ENCODE peak calls at places on chromosomes 13 and 19, in nine cellular contexts. One of them, this sample, is unnamed.

GRCh38 chr19:13149628-13150186 is 468 bp downstream of the STX10 start:
- ATAC-seq in gastroesophageal sphincter: peak
- ATAC-seq in right cardiac atrium: peak
- ATAC-seq in CD4-positive, CD25-positive, alpha-beta regulatory T cell: peak
- ATAC-seq in T-cell: peak
- ATAC-seq in heart right ventricle: peak
- ATAC-seq in aorta: peak
- ATAC-seq in upper lobe of right lung: peak
- ATAC-seq in activated T-helper 17 cell treated with anti-CD3 and anti-CD28 coated beads, Interleukin-2, amount 50 U/mL, for 72 hours: no peak
- ATAC-seq in this sample: peak

GRCh38 chr13:38850868-38851626 is 139.6 kb downstream of the STOML3 start:
- ATAC-seq in gastroesophageal sphincter: no peak
- ATAC-seq in right cardiac atrium: no peak
- ATAC-seq in CD4-positive, CD25-positive, alpha-beta regulatory T cell: no peak
- ATAC-seq in T-cell: no peak
- ATAC-seq in heart right ventricle: no peak
- ATAC-seq in aorta: no peak
- ATAC-seq in upper lobe of right lung: no peak
- ATAC-seq in activated T-helper 17 cell treated with anti-CD3 and anti-CD28 coated beads, Interleukin-2, amount 50 U/mL, for 72 hours: no peak
- ATAC-seq in this sample: no peak

GRCh38 chr19:58566989-58567388 is 6.1 kb downstream of the MZF1 start:
- ATAC-seq in gastroesophageal sphincter: no peak
- ATAC-seq in right cardiac atrium: no peak
- ATAC-seq in CD4-positive, CD25-positive, alpha-beta regulatory T cell: no peak
- ATAC-seq in T-cell: no peak
- ATAC-seq in heart right ventricle: no peak
- ATAC-seq in aorta: no peak
- ATAC-seq in upper lobe of right lung: no peak
- ATAC-seq in activated T-helper 17 cell treated with anti-CD3 and anti-CD28 coated beads, Interleukin-2, amount 50 U/mL, for 72 hours: no peak
- ATAC-seq in this sample: no peak

GRCh38 chr19:13134626-13135025 is 15.5 kb downstream of the STX10 start:
- ATAC-seq in gastroesophageal sphincter: no peak
- ATAC-seq in right cardiac atrium: peak
- ATAC-seq in CD4-positive, CD25-positive, alpha-beta regulatory T cell: no peak
- ATAC-seq in T-cell: no peak
- ATAC-seq in heart right ventricle: peak
- ATAC-seq in aorta: no peak
- ATAC-seq in upper lobe of right lung: peak
- ATAC-seq in activated T-helper 17 cell treated with anti-CD3 and anti-CD28 coated beads, Interleukin-2, amount 50 U/mL, for 72 hours: no peak
- ATAC-seq in this sample: no peak

GRCh38 chr13:33078268-33078667 is 62.0 kb downstream of the KL start:
- ATAC-seq in gastroesophageal sphincter: no peak
- ATAC-seq in right cardiac atrium: no peak
- ATAC-seq in CD4-positive, CD25-positive, alpha-beta regulatory T cell: no peak
- ATAC-seq in T-cell: no peak
- ATAC-seq in heart right ventricle: peak
- ATAC-seq in aorta: no peak
- ATAC-seq in upper lobe of right lung: no peak
- ATAC-seq in activated T-helper 17 cell treated with anti-CD3 and anti-CD28 coated beads, Interleukin-2, amount 50 U/mL, for 72 hours: no peak
- ATAC-seq in this sample: no peak

GRCh38 chr19:57903298-57904174 is 12.9 kb downstream of the ZNF417 start:
- ATAC-seq in gastroesophageal sphincter: no peak
- ATAC-seq in right cardiac atrium: peak
- ATAC-seq in CD4-positive, CD25-positive, alpha-beta regulatory T cell: no peak
- ATAC-seq in T-cell: no peak
- ATAC-seq in heart right ventricle: no peak
- ATAC-seq in aorta: no peak
- ATAC-seq in upper lobe of right lung: no peak
- ATAC-seq in activated T-helper 17 cell treated with anti-CD3 and anti-CD28 coated beads, Interleukin-2, amount 50 U/mL, for 72 hours: no peak
- ATAC-seq in this sample: no peak

GRCh38 chr19:33558846-33559245 is 37.3 kb upstream of the PEPD start:
- ATAC-seq in gastroesophageal sphincter: no peak
- ATAC-seq in right cardiac atrium: no peak
- ATAC-seq in CD4-positive, CD25-positive, alpha-beta regulatory T cell: no peak
- ATAC-seq in T-cell: no peak
- ATAC-seq in heart right ventricle: no peak
- ATAC-seq in aorta: no peak
- ATAC-seq in upper lobe of right lung: no peak
- ATAC-seq in activated T-helper 17 cell treated with anti-CD3 and anti-CD28 coated beads, Interleukin-2, amount 50 U/mL, for 72 hours: no peak
- ATAC-seq in this sample: peak

GRCh38 chr13:109572389-109572788 is 214.0 kb downstream of the IRS2 start:
- ATAC-seq in gastroesophageal sphincter: no peak
- ATAC-seq in right cardiac atrium: no peak
- ATAC-seq in CD4-positive, CD25-positive, alpha-beta regulatory T cell: no peak
- ATAC-seq in T-cell: no peak
- ATAC-seq in heart right ventricle: no peak
- ATAC-seq in aorta: no peak
- ATAC-seq in upper lobe of right lung: no peak
- ATAC-seq in activated T-helper 17 cell treated with anti-CD3 and anti-CD28 coated beads, Interleukin-2, amount 50 U/mL, for 72 hours: no peak
- ATAC-seq in this sample: no peak

GRCh38 chr19:4650159-4650558 is 10.8 kb downstream of the TNFAIP8L1 start:
- ATAC-seq in gastroesophageal sphincter: no peak
- ATAC-seq in right cardiac atrium: no peak
- ATAC-seq in CD4-positive, CD25-positive, alpha-beta regulatory T cell: no peak
- ATAC-seq in T-cell: no peak
- ATAC-seq in heart right ventricle: no peak
- ATAC-seq in aorta: no peak
- ATAC-seq in upper lobe of right lung: no peak
- ATAC-seq in activated T-helper 17 cell treated with anti-CD3 and anti-CD28 coated beads, Interleukin-2, amount 50 U/mL, for 72 hours: no peak
- ATAC-seq in this sample: no peak

GRCh38 chr19:48844472-48844871 is 8.2 kb upstream of the HSD17B14 start:
- ATAC-seq in gastroesophageal sphincter: no peak
- ATAC-seq in right cardiac atrium: no peak
- ATAC-seq in CD4-positive, CD25-positive, alpha-beta regulatory T cell: no peak
- ATAC-seq in T-cell: no peak
- ATAC-seq in heart right ventricle: no peak
- ATAC-seq in aorta: no peak
- ATAC-seq in upper lobe of right lung: no peak
- ATAC-seq in activated T-helper 17 cell treated with anti-CD3 and anti-CD28 coated beads, Interleukin-2, amount 50 U/mL, for 72 hours: peak
- ATAC-seq in this sample: no peak

GRCh38 chr13:60009300-60010248 is 154.2 kb downstream of the DIAPH3 start:
- ATAC-seq in gastroesophageal sphincter: no peak
- ATAC-seq in right cardiac atrium: no peak
- ATAC-seq in CD4-positive, CD25-positive, alpha-beta regulatory T cell: no peak
- ATAC-seq in T-cell: no peak
- ATAC-seq in heart right ventricle: no peak
- ATAC-seq in aorta: no peak
- ATAC-seq in upper lobe of right lung: no peak
- ATAC-seq in activated T-helper 17 cell treated with anti-CD3 and anti-CD28 coated beads, Interleukin-2, amount 50 U/mL, for 72 hours: no peak
- ATAC-seq in this sample: peak

GRCh38 chr13:81927347-81927746 is 1586.4 kb upstream of the SPRY2 start:
- ATAC-seq in gastroesophageal sphincter: no peak
- ATAC-seq in right cardiac atrium: no peak
- ATAC-seq in CD4-positive, CD25-positive, alpha-beta regulatory T cell: no peak
- ATAC-seq in T-cell: no peak
- ATAC-seq in heart right ventricle: no peak
- ATAC-seq in aorta: no peak
- ATAC-seq in upper lobe of right lung: peak
- ATAC-seq in activated T-helper 17 cell treated with anti-CD3 and anti-CD28 coated beads, Interleukin-2, amount 50 U/mL, for 72 hours: no peak
- ATAC-seq in this sample: no peak

GRCh38 chr19:15213715-15214381 is 13.1 kb upstream of the NOTCH3 start:
- ATAC-seq in gastroesophageal sphincter: no peak
- ATAC-seq in right cardiac atrium: peak
- ATAC-seq in CD4-positive, CD25-positive, alpha-beta regulatory T cell: no peak
- ATAC-seq in T-cell: no peak
- ATAC-seq in heart right ventricle: peak
- ATAC-seq in aorta: peak
- ATAC-seq in upper lobe of right lung: no peak
- ATAC-seq in activated T-helper 17 cell treated with anti-CD3 and anti-CD28 coated beads, Interleukin-2, amount 50 U/mL, for 72 hours: no peak
- ATAC-seq in this sample: no peak

GRCh38 chr13:77516342-77516789 is 19.1 kb upstream of the SCEL start:
- ATAC-seq in gastroesophageal sphincter: no peak
- ATAC-seq in right cardiac atrium: no peak
- ATAC-seq in CD4-positive, CD25-positive, alpha-beta regulatory T cell: no peak
- ATAC-seq in T-cell: no peak
- ATAC-seq in heart right ventricle: no peak
- ATAC-seq in aorta: peak
- ATAC-seq in upper lobe of right lung: no peak
- ATAC-seq in activated T-helper 17 cell treated with anti-CD3 and anti-CD28 coated beads, Interleukin-2, amount 50 U/mL, for 72 hours: peak
- ATAC-seq in this sample: peak

GRCh38 chr13:42786696-42787095 is 5.3 kb downstream of the FAM216B start:
- ATAC-seq in gastroesophageal sphincter: no peak
- ATAC-seq in right cardiac atrium: peak
- ATAC-seq in CD4-positive, CD25-positive, alpha-beta regulatory T cell: no peak
- ATAC-seq in T-cell: no peak
- ATAC-seq in heart right ventricle: peak
- ATAC-seq in aorta: no peak
- ATAC-seq in upper lobe of right lung: no peak
- ATAC-seq in activated T-helper 17 cell treated with anti-CD3 and anti-CD28 coated beads, Interleukin-2, amount 50 U/mL, for 72 hours: no peak
- ATAC-seq in this sample: no peak

GRCh38 chr19:40335855-40336700 is 12.1 kb downstream of the C19orf47 start:
- ATAC-seq in gastroesophageal sphincter: no peak
- ATAC-seq in right cardiac atrium: peak
- ATAC-seq in CD4-positive, CD25-positive, alpha-beta regulatory T cell: no peak
- ATAC-seq in T-cell: no peak
- ATAC-seq in heart right ventricle: no peak
- ATAC-seq in aorta: no peak
- ATAC-seq in upper lobe of right lung: no peak
- ATAC-seq in activated T-helper 17 cell treated with anti-CD3 and anti-CD28 coated beads, Interleukin-2, amount 50 U/mL, for 72 hours: no peak
- ATAC-seq in this sample: no peak

GRCh38 chr19:46493236-46494114 is 2.2 kb downstream of the PNMA8B start:
- ATAC-seq in gastroesophageal sphincter: peak
- ATAC-seq in right cardiac atrium: peak
- ATAC-seq in CD4-positive, CD25-positive, alpha-beta regulatory T cell: no peak
- ATAC-seq in T-cell: peak
- ATAC-seq in heart right ventricle: no peak
- ATAC-seq in aorta: peak
- ATAC-seq in upper lobe of right lung: peak
- ATAC-seq in activated T-helper 17 cell treated with anti-CD3 and anti-CD28 coated beads, Interleukin-2, amount 50 U/mL, for 72 hours: peak
- ATAC-seq in this sample: no peak

GRCh38 chr19:32580353-32580900 is 563 bp upstream of the PDCD5 start:
- ATAC-seq in gastroesophageal sphincter: peak
- ATAC-seq in right cardiac atrium: peak
- ATAC-seq in CD4-positive, CD25-positive, alpha-beta regulatory T cell: no peak
- ATAC-seq in T-cell: no peak
- ATAC-seq in heart right ventricle: peak
- ATAC-seq in aorta: peak
- ATAC-seq in upper lobe of right lung: peak
- ATAC-seq in activated T-helper 17 cell treated with anti-CD3 and anti-CD28 coated beads, Interleukin-2, amount 50 U/mL, for 72 hours: peak
- ATAC-seq in this sample: no peak

GRCh38 chr19:2462635-2463421 is 6.1 kb upstream of the LMNB2 start:
- ATAC-seq in gastroesophageal sphincter: peak
- ATAC-seq in right cardiac atrium: peak
- ATAC-seq in CD4-positive, CD25-positive, alpha-beta regulatory T cell: no peak
- ATAC-seq in T-cell: no peak
- ATAC-seq in heart right ventricle: peak
- ATAC-seq in aorta: peak
- ATAC-seq in upper lobe of right lung: peak
- ATAC-seq in activated T-helper 17 cell treated with anti-CD3 and anti-CD28 coated beads, Interleukin-2, amount 50 U/mL, for 72 hours: no peak
- ATAC-seq in this sample: peak

GRCh38 chr13:76038920-76039716 is 403.0 kb downstream of the LMO7 start:
- ATAC-seq in gastroesophageal sphincter: no peak
- ATAC-seq in right cardiac atrium: no peak
- ATAC-seq in CD4-positive, CD25-positive, alpha-beta regulatory T cell: no peak
- ATAC-seq in T-cell: no peak
- ATAC-seq in heart right ventricle: no peak
- ATAC-seq in aorta: no peak
- ATAC-seq in upper lobe of right lung: no peak
- ATAC-seq in activated T-helper 17 cell treated with anti-CD3 and anti-CD28 coated beads, Interleukin-2, amount 50 U/mL, for 72 hours: no peak
- ATAC-seq in this sample: no peak

GRCh38 chr19:34475026-34475974 is 6.3 kb upstream of the WTIP start:
- ATAC-seq in gastroesophageal sphincter: peak
- ATAC-seq in right cardiac atrium: peak
- ATAC-seq in CD4-positive, CD25-positive, alpha-beta regulatory T cell: peak
- ATAC-seq in T-cell: peak
- ATAC-seq in heart right ventricle: no peak
- ATAC-seq in aorta: peak
- ATAC-seq in upper lobe of right lung: no peak
- ATAC-seq in activated T-helper 17 cell treated with anti-CD3 and anti-CD28 coated beads, Interleukin-2, amount 50 U/mL, for 72 hours: peak
- ATAC-seq in this sample: peak

GRCh38 chr19:55485439-55486011 is 537 bp downstream of the NAT14 start:
- ATAC-seq in gastroesophageal sphincter: no peak
- ATAC-seq in right cardiac atrium: no peak
- ATAC-seq in CD4-positive, CD25-positive, alpha-beta regulatory T cell: no peak
- ATAC-seq in T-cell: peak
- ATAC-seq in heart right ventricle: no peak
- ATAC-seq in aorta: no peak
- ATAC-seq in upper lobe of right lung: no peak
- ATAC-seq in activated T-helper 17 cell treated with anti-CD3 and anti-CD28 coated beads, Interleukin-2, amount 50 U/mL, for 72 hours: no peak
- ATAC-seq in this sample: no peak

GRCh38 chr19:50639121-50640112 is at the start of gene SYT3:
- ATAC-seq in gastroesophageal sphincter: peak
- ATAC-seq in right cardiac atrium: peak
- ATAC-seq in CD4-positive, CD25-positive, alpha-beta regulatory T cell: no peak
- ATAC-seq in T-cell: peak
- ATAC-seq in heart right ventricle: peak
- ATAC-seq in aorta: peak
- ATAC-seq in upper lobe of right lung: peak
- ATAC-seq in activated T-helper 17 cell treated with anti-CD3 and anti-CD28 coated beads, Interleukin-2, amount 50 U/mL, for 72 hours: no peak
- ATAC-seq in this sample: no peak